ENCODE peak calls at places on chromosomes 3 and 15, in five cellular contexts. N is fibroblast of lung, X is spleen, A is neural progenitor cell, O is hepatocyte. L is an unnamed sample.

GRCh38 chr3:141412087-141412935 is 44.0 kb downstream of the ZBTB38 start:
- DNase-seq in A (peak; percentile 44), X (no peak), O (peak; percentile 70), N (peak; percentile 84), L (peak; percentile 42)

GRCh38 chr3:11718582-11719405 is 75.1 kb upstream of the VGLL4 start:
- DNase-seq in N (peak; percentile 60), A (peak; percentile 25), O (peak; percentile 67), X (peak; percentile 86), L (peak; percentile 60)

GRCh38 chr15:87155771-87156170 is 1076.1 kb downstream of the AGBL1 start:
- DNase-seq in X (no peak), A (no peak), O (no peak), N (peak; percentile 50), L (no peak)

GRCh38 chr3:78096488-78097255 is 1056.8 kb downstream of the ROBO2 start:
- DNase-seq in X (no peak), N (peak; percentile 79), O (no peak), A (no peak), L (no peak)

GRCh38 chr15:88729581-88729980 is 73.7 kb upstream of the ACAN start:
- DNase-seq in N (no peak), X (no peak), A (no peak), O (no peak), L (no peak)

GRCh38 chr3:185555948-185556347 is 3.6 kb upstream of the LIPH start:
- DNase-seq in X (no peak), A (no peak), N (no peak), O (no peak), L (no peak)

GRCh38 chr3:22608721-22609120 is 594.4 kb upstream of the UBE2E2 start:
- DNase-seq in X (no peak), N (no peak), O (no peak), A (no peak), L (no peak)

GRCh38 chr15:56215769-56216168 is 27.9 kb downstream of the RFX7 start:
- DNase-seq in X (no peak), N (peak; percentile 96), A (no peak), O (no peak), L (no peak)

GRCh38 chr15:85335193-85335939 is 45.0 kb upstream of the AKAP13 start:
- DNase-seq in A (no peak), X (no peak), O (peak; percentile 60), N (no peak), L (no peak)

GRCh38 chr3:111352585-111352984 is 189.4 kb upstream of the CD96 start:
- DNase-seq in N (peak; percentile 11), O (no peak), A (no peak), X (no peak), L (no peak)

GRCh38 chr3:55720614-55721013 is 233.5 kb upstream of the WNT5A start:
- DNase-seq in A (no peak), O (peak; percentile 23), X (no peak), N (peak; percentile 52), L (peak; percentile 4)

GRCh38 chr3:24315991-24316390 is 178.7 kb downstream of the THRB start:
- DNase-seq in O (no peak), N (peak; percentile 13), A (no peak), X (no peak), L (no peak)

GRCh38 chr3:175258763-175259162 is 399.6 kb downstream of the NAALADL2 start:
- DNase-seq in O (no peak), A (no peak), N (peak; percentile 89), X (no peak), L (no peak)

GRCh38 chr15:40985541-40986330 is 32.5 kb downstream of the CHAC1 start:
- DNase-seq in O (no peak), N (peak; percentile 60), X (no peak), A (no peak), L (no peak)

GRCh38 chr3:133329626-133330025 is 70.2 kb upstream of the BFSP2 start:
- DNase-seq in X (no peak), N (no peak), A (no peak), O (no peak), L (no peak)

GRCh38 chr3:192038726-192039125 is 577.8 kb downstream of the PYDC2 start:
- DNase-seq in A (no peak), X (no peak), O (no peak), N (peak; percentile 70), L (peak; percentile 13)

GRCh38 chr15:33154366-33155166 is 39.9 kb downstream of the FMN1 start:
- DNase-seq in A (no peak), X (no peak), N (peak; percentile 87), O (no peak), L (no peak)

GRCh38 chr3:13091898-13092620 is 18.8 kb upstream of the IQSEC1 start:
- DNase-seq in X (peak; percentile 95), N (peak; percentile 51), O (peak; percentile 87), A (peak; percentile 83), L (peak; percentile 61)

GRCh38 chr15:32682569-32682968 is 35.2 kb upstream of the GREM1 start:
- DNase-seq in N (peak; percentile 96), O (peak; percentile 24), X (no peak), A (no peak), L (peak; percentile 81)

GRCh38 chr3:46536758-46537157 is 29.3 kb downstream of the LRRC2 start:
- DNase-seq in N (no peak), A (no peak), X (no peak), O (no peak), L (no peak)

GRCh38 chr3:42033741-42034140 is 57.4 kb upstream of the TRAK1 start:
- DNase-seq in N (peak; percentile 64), O (no peak), X (no peak), A (no peak), L (no peak)

GRCh38 chr3:71977525-71977924 is 192.6 kb upstream of the PROK2 start:
- DNase-seq in A (no peak), O (no peak), N (no peak), X (no peak), L (no peak)

GRCh38 chr3:50466177-50466576 is 37.3 kb downstream of the CACNA2D2 start:
- DNase-seq in X (no peak), A (no peak), O (no peak), N (no peak), L (no peak)

GRCh38 chr3:48418651-48419050 is 11.2 kb downstream of the PLXNB1 start:
- DNase-seq in X (no peak), A (no peak), O (no peak), N (no peak), L (no peak)

GRCh38 chr3:48419597-48419996 is 10.3 kb downstream of the PLXNB1 start:
- DNase-seq in O (no peak), A (no peak), N (no peak), X (no peak), L (no peak)

GRCh38 chr3:48420561-48420960 is 9.3 kb downstream of the PLXNB1 start:
- DNase-seq in N (no peak), A (no peak), O (no peak), X (no peak), L (no peak)

GRCh38 chr3:48418140-48418539 is 11.7 kb downstream of the PLXNB1 start:
- DNase-seq in O (no peak), N (no peak), A (no peak), X (no peak), L (no peak)

DNA sequence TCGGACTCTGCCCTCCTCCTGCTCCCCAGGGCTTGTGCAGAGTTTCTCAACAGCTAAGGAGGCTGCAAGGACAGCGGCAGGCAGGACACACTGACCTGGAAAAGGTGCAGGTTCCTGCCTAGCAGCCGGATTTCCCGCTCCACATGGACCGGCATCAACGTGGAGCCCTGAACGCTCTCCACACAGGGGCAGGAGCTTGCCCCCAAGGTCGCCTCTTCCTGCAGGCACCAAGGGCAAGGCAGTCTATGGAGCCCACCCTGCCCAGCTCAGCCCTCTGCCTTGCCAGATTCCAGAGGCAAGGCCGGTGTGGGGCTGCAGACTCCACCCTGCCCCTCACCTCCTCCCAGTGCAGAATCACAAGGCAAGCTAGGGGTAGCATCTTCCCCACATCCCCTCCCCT is 10.7 kb downstream of the PLXNB1 start:
- DNase-seq in A (no peak), N (no peak), X (no peak), O (no peak), L (no peak)
- H3K27ac ChIP-seq in A (no peak overlapping the region), N (no peak overlapping the region), X (no peak overlapping the region), O (no peak overlapping the region), L (peak overlapping the region; percentile 99)

GRCh38 chr3:155908605-155909004 is 38.2 kb downstream of the GMPS start:
- DNase-seq in N (no peak), A (no peak), X (no peak), O (no peak), L (no peak)

GRCh38 chr3:155908086-155908485 is 37.6 kb downstream of the GMPS start:
- DNase-seq in O (no peak), A (no peak), N (no peak), X (no peak), L (no peak)

GRCh38 chr3:155917781-155918180 is 47.3 kb downstream of the GMPS start:
- DNase-seq in A (no peak), X (no peak), N (no peak), O (no peak), L (no peak)

GRCh38 chr3:155912090-155912489 is 41.6 kb downstream of the GMPS start:
- DNase-seq in O (no peak), N (no peak), A (no peak), X (no peak), L (no peak)

GRCh38 chr3:155912574-155913190 is 42.2 kb downstream of the GMPS start:
- DNase-seq in A (no peak), X (no peak), O (no peak), N (peak; percentile 76), L (no peak)
- H3K27ac ChIP-seq in A (peak overlapping the region; percentile 37), X (no peak overlapping the region), O (no peak overlapping the region), N (no peak overlapping the region), L (no peak overlapping the region)

GRCh38 chr3:16137977-16138376 is 36.5 kb upstream of the GALNT15 start:
- DNase-seq in O (no peak), N (no peak), X (no peak), A (no peak), L (no peak)
- H3K27ac ChIP-seq in O (no peak overlapping the region), N (no peak overlapping the region), X (no peak overlapping the region), A (no peak overlapping the region), L (no peak overlapping the region)

GRCh38 chr3:190505381-190506003 is 8.4 kb upstream of the IL1RAP start:
- DNase-seq in O (no peak), X (no peak), A (no peak), N (no peak), L (no peak)
- H3K27ac ChIP-seq in O (peak overlapping the region; percentile 72), X (no peak overlapping the region), A (no peak overlapping the region), N (no peak overlapping the region), L (no peak overlapping the region)

DNA sequence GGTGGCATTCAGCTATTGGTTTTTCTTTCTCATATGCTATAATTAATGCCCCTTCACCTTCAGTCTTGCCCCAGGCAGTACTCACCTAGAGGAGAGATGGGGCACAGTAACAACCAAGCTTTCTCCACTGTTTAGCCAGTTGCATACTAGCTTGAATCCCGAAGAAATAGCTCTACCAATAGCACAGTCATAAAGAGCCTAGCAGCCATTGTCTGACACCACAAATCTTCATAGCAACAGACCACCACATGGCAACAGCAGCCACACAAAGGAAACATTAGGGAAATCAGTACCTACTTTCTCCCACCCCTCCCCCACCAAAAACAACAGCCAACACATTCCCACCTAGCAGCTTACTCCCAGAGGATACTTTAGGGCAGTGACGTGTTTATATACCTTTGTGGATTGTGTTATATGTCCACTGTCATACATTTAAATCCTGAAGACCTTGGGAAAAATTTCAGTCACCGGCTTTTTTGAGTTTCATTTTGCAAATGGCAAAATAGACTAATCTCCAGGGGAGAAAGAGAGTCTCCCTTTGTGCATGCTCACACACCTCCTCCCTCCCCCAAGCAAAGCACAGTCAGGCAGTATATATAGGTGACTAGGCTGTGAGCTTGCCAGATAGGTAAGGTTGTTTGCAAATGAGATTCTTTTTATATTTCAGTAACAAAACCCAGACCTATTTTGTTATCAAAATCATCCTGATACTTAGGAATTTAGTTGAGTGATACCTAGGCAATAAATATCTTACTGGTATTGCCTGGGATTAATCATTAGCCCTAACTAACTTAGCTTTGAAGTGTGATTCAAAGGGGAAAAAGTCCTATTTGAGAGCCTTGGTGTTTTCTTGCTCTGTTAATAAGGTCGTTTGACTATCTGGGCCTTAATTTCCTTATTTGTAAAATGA is 140.6 kb downstream of the RBPMS2 start:
- DNase-seq in N (peak; percentile 51), X (no peak), O (peak; percentile 50), A (peak; percentile 78), L (no peak)
- H3K27ac ChIP-seq in N (no peak overlapping the region), X (peak overlapping the region; percentile 15), O (peak overlapping the region; percentile 85), A (peak overlapping the region; percentile 91), L (no peak overlapping the region)